ENCODE peak calls at places on chromosomes 16 and 17, in six cellular contexts. N is fibroblast of mammary gland, U is astrocyte of the spinal cord, M is A549, Y is K562, A is cardiac fibroblast. K is an unnamed sample.

GRCh38 chr17:15350777-15351486 is 9.5 kb upstream of the TEKT3 start:
- DNase-seq in N (no peak), U (no peak), M (no peak), Y (no peak), A (no peak), K (no peak)

GRCh38 chr16:60553316-60553801 is 1482.9 kb downstream of the CDH8 start:
- DNase-seq in N (no peak), U (no peak), M (no peak), Y (no peak), A (no peak), K (no peak)

GRCh38 chr17:45791935-45792334 is 7.8 kb downstream of the CRHR1 start:
- DNase-seq in N (no peak), U (no peak), M (peak), Y (no peak), A (no peak), K (no peak)

GRCh38 chr17:78227455-78227916 is 3.9 kb upstream of the TMEM235 start:
- DNase-seq in N (no peak), U (no peak), M (no peak), Y (no peak), A (no peak), K (no peak)

GRCh38 chr16:66598111-66598510 is 6.4 kb upstream of the CMTM3 start:
- DNase-seq in N (no peak), U (no peak), M (no peak), Y (no peak), A (no peak), K (no peak)

GRCh38 chr16:24729967-24730815 is 740 bp downstream of the TNRC6A start:
- DNase-seq in N (peak), U (peak), M (peak), Y (peak), A (no peak), K (no peak)

GRCh38 chr17:29723283-29724047 is 100.8 kb upstream of the CORO6 start:
- DNase-seq in N (no peak), U (no peak), M (no peak), Y (no peak), A (no peak), K (no peak)

GRCh38 chr17:17109231-17109630 is 67.0 kb downstream of the MPRIP start:
- DNase-seq in N (no peak), U (no peak), M (peak), Y (no peak), A (no peak), K (no peak)

GRCh38 chr16:9469512-9469911 is 378.1 kb downstream of the HAPSTR1 start:
- DNase-seq in N (peak), U (no peak), M (peak), Y (no peak), A (peak), K (no peak)

GRCh38 chr16:23407436-23408125 is 45.4 kb downstream of the COG7 start:
- DNase-seq in N (no peak), U (no peak), M (no peak), Y (no peak), A (no peak), K (no peak)

GRCh38 chr16:11780988-11781680 is 15.9 kb downstream of the ZC3H7A start:
- DNase-seq in N (no peak), U (no peak), M (no peak), Y (no peak), A (no peak), K (no peak)

GRCh38 chr17:77354721-77355455 is 214.1 kb downstream of the SEC14L1 start:
- DNase-seq in N (peak), U (peak), M (peak), Y (no peak), A (peak), K (peak)

GRCh38 chr16:17937003-17937402 is 399.5 kb downstream of the NPIPA8 start:
- DNase-seq in N (no peak), U (no peak), M (no peak), Y (no peak), A (no peak), K (no peak)

GRCh38 chr17:45093444-45094110 is 32.5 kb downstream of the NMT1 start:
- DNase-seq in N (no peak), U (peak), M (no peak), Y (no peak), A (no peak), K (no peak)

GRCh38 chr17:42183741-42184711 is 1.2 kb downstream of the HCRT start:
- DNase-seq in N (peak), U (peak), M (peak), Y (peak), A (peak), K (peak)

GRCh38 chr16:56964243-56965148 is 2.7 kb downstream of the CETP start:
- DNase-seq in N (peak), U (peak), M (peak), Y (peak), A (peak), K (no peak)

GRCh38 chr16:1794908-1795666 is 1.6 kb upstream of the IGFALS start:
- DNase-seq in N (no peak), U (no peak), M (no peak), Y (no peak), A (no peak), K (no peak)

GRCh38 chr16:28990375-28991040 is 5.7 kb downstream of the LAT start:
- DNase-seq in N (no peak), U (no peak), M (no peak), Y (no peak), A (no peak), K (no peak)

GRCh38 chr16:19717319-19717718 is 708 bp downstream of the KNOP1 start:
- DNase-seq in N (peak), U (no peak), M (no peak), Y (no peak), A (no peak), K (no peak)

GRCh38 chr16:19715566-19715965 is 2.5 kb downstream of the KNOP1 start:
- DNase-seq in N (peak), U (no peak), M (no peak), Y (no peak), A (no peak), K (no peak)

GRCh38 chr16:19718624-19718965 is 524 bp downstream of the IQCK start:
- DNase-seq in N (peak), U (peak), M (no peak), Y (no peak), A (no peak), K (no peak)

GRCh38 chr16:19716183-19716582 is 1.8 kb downstream of the KNOP1 start:
- DNase-seq in N (no peak), U (no peak), M (no peak), Y (no peak), A (no peak), K (no peak)

GRCh38 chr16:19717781-19718623 is at the start of the genes IQCK and KNOP1:
- DNase-seq in N (peak), U (peak), M (peak), Y (peak), A (peak), K (peak)
- TF ChIP-seq CTCF in N (peak), U (no peak), M (no peak), Y (no peak), A (no peak), K (no peak)

GRCh38 chr16:87190288-87191240 is 126.6 kb downstream of the C16orf95 start:
- DNase-seq in N (peak), U (no peak), M (no peak), Y (peak), A (peak), K (no peak)
- TF ChIP-seq CTCF in N (peak), U (peak), M (no peak), Y (peak), A (peak), K (no peak)

GRCh38 chr16:52069866-52070265 is 477.1 kb downstream of the TOX3 start:
- DNase-seq in N (peak), U (peak), M (peak), Y (no peak), A (peak), K (no peak)
- TF ChIP-seq CTCF in N (no peak), U (peak), M (peak), Y (no peak), A (no peak), K (no peak)

DNA sequence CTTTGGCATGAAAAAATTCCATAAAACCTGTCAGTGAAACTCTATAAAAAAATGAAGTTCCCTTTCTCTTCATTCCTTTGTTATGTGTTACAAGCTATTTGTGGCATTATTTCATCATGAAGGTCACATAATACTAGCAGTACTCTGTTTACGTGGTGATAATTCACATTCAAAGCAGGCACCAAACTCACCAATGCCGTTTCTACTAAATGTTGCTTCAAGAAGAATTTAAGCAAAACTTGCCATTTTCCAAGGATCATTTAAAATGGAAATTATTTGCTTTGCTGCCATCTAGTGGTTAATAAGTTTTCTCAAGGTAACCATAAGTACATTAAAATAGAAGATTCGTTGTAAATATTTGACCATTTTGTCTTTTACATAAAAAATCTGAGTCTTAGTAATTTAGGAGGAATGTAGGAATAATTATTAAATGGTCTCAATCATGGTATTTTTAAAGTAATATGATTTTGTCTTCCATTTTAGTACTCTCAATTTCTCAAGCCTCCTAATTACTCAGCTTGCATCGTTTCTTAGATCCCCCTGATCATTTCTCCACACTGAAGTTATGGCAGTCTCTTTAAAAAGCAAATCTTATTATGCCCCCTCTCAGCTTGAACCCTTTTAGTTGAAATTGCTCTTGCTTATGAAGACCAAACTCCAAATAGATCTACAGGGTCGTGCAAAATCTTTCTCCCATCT is 80.8 kb downstream of the OMG start:
- DNase-seq in N (peak), U (peak), M (peak), Y (no peak), A (peak), K (peak)
- TF ChIP-seq CTCF in N (peak), U (no peak), M (peak), Y (peak), A (peak), K (peak)

GRCh38 chr16:6160871-6161270 is 1063.3 kb upstream of the EEF2KMT start:
- DNase-seq in N (no peak), U (peak), M (no peak), Y (no peak), A (no peak), K (no peak)

GRCh38 chr16:6170022-6170421 is 1072.4 kb upstream of the EEF2KMT start:
- DNase-seq in N (no peak), U (no peak), M (no peak), Y (no peak), A (no peak), K (no peak)

GRCh38 chr16:6160303-6160702 is 1062.7 kb upstream of the EEF2KMT start:
- DNase-seq in N (no peak), U (peak), M (no peak), Y (no peak), A (no peak), K (no peak)

DNA sequence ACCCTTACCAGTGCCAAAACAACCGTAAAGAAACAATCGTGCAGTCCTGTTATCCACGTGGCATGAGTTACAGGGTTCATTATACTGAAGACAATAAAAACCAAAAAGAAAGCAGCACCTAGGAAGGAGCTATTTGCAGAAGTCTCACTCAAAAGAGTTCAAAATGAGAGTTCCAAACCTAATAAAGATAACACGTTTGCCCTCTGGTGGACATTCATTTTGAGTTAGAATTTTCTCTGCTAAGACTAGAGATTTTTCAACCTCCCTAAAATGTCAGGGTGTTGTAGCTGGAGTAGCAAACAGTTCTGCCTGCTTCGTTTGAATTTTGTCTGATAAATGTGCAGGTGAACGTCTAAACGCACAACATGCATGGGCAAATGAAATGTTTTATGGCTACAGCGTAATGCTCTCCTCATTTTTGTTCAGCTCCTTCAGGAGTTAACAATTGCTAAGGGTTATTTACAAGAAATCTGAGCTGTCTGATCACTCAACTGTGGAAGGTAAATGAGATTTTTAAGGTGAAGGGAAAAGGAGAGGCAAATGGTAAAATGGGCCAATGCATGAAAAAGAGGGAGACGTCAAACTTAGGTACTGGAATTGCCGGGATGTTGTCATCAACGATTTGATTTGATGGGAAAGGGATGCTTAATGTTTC is 1067.9 kb upstream of the EEF2KMT start:
- DNase-seq in N (no peak), U (peak), M (peak), Y (no peak), A (no peak), K (no peak)
- TF ChIP-seq CTCF in N (no peak), U (peak), M (no peak), Y (no peak), A (no peak), K (no peak)

DNA sequence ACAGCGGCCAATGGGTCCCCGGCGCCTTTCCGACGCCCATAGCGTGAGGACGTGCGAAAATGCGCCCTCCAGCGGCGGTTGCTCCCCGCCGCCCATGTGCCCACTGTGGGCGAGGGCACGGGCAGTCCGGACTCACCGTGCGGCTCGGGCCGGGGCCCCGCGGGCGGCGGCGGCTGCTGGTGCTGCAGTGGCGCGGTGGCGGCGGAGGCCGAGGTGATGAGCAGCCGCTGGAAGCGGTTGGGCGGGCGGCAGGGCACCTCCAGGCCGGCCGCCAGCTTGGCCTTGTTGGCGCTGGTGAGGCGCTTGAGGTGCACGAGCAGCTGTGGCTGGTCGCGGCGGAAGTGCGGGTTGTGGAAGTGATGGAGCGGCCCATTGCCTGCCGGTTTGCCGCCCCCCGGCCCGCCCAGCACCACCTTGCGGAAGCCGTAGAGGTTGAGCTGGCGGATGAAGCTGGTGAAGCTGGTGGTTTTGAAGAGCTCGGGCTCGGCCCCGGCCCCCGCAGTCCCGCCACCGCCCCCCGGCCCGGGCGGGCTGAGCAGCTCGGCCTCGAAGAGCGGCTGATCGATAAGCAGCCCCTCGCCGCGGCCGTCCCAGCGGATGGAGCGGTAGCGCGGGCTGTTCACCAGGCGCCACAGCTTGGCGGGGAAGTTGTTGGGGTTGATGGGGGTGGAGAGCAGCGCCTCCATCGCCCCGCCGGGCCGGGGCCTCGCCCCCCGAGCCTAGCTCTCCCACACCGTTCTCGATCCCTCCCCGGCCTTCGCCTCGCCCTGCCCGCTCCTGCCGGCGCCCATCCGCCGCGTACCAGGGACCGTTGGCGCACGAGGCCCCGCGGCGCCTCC is at the start of gene HSF5:
- DNase-seq in N (no peak), U (peak), M (no peak), Y (no peak), A (no peak), K (no peak)
- TF ChIP-seq CTCF in N (no peak), U (peak), M (no peak), Y (no peak), A (no peak), K (no peak)